ENCODE peak calls at places on chromosomes 7 and 10, in four cellular contexts. A, R, P and G are unnamed samples.

GRCh38 chr10:128185627-128186026 is 59.4 kb upstream of the MKI67 start:
- DNase-seq in A (no peak), R (no peak), P (no peak), G (no peak)

GRCh38 chr10:61964059-61964709 is 62.7 kb downstream of the ARID5B start:
- DNase-seq in A (no peak), R (no peak), P (no peak), G (no peak)

GRCh38 chr10:97095701-97096300 is 90.0 kb downstream of the SLIT1 start:
- DNase-seq in A (no peak), R (no peak), P (peak; percentile 11), G (no peak)

GRCh38 chr7:71484381-71484780 is 352.4 kb downstream of the GALNT17 start:
- DNase-seq in A (no peak), R (no peak), P (no peak), G (no peak)

GRCh38 chr7:47654672-47655340 is 72.9 kb upstream of the TNS3 start:
- DNase-seq in A (no peak), R (no peak), P (no peak), G (no peak)

GRCh38 chr7:38795596-38795995 is 113.4 kb downstream of the VPS41 start:
- DNase-seq in A (no peak), R (no peak), P (no peak), G (no peak)

GRCh38 chr7:147240468-147240867 is 1123.9 kb downstream of the CNTNAP2 start:
- DNase-seq in A (no peak), R (no peak), P (no peak), G (no peak)

GRCh38 chr10:85319150-85319549 is 990.8 kb downstream of the CCSER2 start:
- DNase-seq in A (no peak), R (no peak), P (no peak), G (no peak)

GRCh38 chr10:91603931-91604331 is 28.9 kb downstream of the PPP1R3C start:
- DNase-seq in A (no peak), R (no peak), P (peak; percentile 90), G (no peak)

GRCh38 chr7:14197280-14197679 is 207.8 kb upstream of the ETV1 start:
- DNase-seq in A (no peak), R (no peak), P (no peak), G (peak; percentile 60)

GRCh38 chr7:69738396-69738889 is 140.2 kb downstream of the AUTS2 start:
- DNase-seq in A (no peak), R (no peak), P (no peak), G (no peak)

GRCh38 chr7:151490706-151491105 is 29.0 kb downstream of the RHEB start:
- DNase-seq in A (no peak), R (no peak), P (no peak), G (no peak)

GRCh38 chr10:70321233-70321632 is 37.4 kb upstream of the NPFFR1 start:
- DNase-seq in A (no peak), R (no peak), P (no peak), G (no peak)
- H3K4me1 ChIP-seq in A (peaks cover 8% of the 10 kb centered on the region), R (no peaks in the 10 kb centered on the region), P (no peaks in the 10 kb centered on the region), G (peaks cover 3% of the 10 kb centered on the region)

GRCh38 chr10:112376578-112376855 is 2.6 kb downstream of the ACSL5 start:
- DNase-seq in A (no peak), R (no peak), P (no peak), G (no peak)

GRCh38 chr10:112370424-112370819 is 3.5 kb upstream of the ACSL5 start:
- DNase-seq in A (no peak), R (peak; percentile 3), P (no peak), G (no peak)

GRCh38 chr10:112374724-112375541 is 1.0 kb downstream of the ACSL5 start:
- DNase-seq in A (no peak), R (peak; percentile 35), P (no peak), G (no peak)

GRCh38 chr10:112375721-112376577 is 2.0 kb downstream of the ACSL5 start:
- DNase-seq in A (peak; percentile 71), R (peak; percentile 69), P (peak; percentile 45), G (peak; percentile 44)

GRCh38 chr10:112373912-112374338 is at the start of gene ACSL5:
- DNase-seq in A (no peak), R (peak; percentile 73), P (no peak), G (no peak)
- TF ChIP-seq POLR2A in A (peak; percentile 27), R (peak; percentile 81), P (no peak), G (no peak)

GRCh38 chr10:71840936-71841335 is 10.1 kb downstream of the PSAP start:
- DNase-seq in A (no peak), R (no peak), P (no peak), G (no peak)
- H3K4me1 ChIP-seq in A (peaks cover 85% of the 10 kb centered on the region), R (peaks cover 57% of the 10 kb centered on the region), P (peaks cover 20% of the 10 kb centered on the region), G (peaks cover 61% of the 10 kb centered on the region)

DNA sequence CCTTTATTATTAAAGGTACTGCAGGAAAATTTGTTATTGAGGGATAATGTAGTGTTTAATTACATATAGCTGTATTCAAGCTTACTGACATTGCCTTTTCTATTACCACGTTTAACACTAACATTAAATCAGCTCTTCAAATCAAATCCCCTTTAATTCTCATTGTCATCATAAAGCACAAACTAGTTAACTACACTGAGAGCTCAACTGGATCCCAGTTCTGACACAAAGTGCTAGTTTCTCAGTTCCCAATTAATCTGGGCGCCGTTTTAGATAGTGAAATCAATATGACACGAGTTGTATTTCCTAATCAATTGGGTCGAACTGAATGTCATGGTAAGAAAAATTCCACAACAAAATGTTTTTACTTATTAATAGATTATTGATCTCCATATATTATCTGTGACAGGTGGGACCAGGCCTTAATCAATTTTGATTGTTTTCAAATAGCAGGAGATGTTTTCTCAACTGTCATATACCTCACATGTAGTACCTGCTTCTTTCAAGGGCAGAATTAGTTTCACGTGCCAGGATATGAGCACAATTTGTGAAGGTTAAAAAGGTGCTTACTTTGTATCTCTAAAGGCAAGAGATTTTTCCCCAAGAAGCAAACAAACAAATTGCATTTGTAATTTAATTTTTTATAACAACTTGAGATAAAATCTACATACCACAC is 71.0 kb downstream of the AASS start:
- DNase-seq in A (no peak), R (no peak), P (no peak), G (no peak)
- TF ChIP-seq POLR2A in A (no peak), R (no peak), P (no peak), G (no peak)

DNA sequence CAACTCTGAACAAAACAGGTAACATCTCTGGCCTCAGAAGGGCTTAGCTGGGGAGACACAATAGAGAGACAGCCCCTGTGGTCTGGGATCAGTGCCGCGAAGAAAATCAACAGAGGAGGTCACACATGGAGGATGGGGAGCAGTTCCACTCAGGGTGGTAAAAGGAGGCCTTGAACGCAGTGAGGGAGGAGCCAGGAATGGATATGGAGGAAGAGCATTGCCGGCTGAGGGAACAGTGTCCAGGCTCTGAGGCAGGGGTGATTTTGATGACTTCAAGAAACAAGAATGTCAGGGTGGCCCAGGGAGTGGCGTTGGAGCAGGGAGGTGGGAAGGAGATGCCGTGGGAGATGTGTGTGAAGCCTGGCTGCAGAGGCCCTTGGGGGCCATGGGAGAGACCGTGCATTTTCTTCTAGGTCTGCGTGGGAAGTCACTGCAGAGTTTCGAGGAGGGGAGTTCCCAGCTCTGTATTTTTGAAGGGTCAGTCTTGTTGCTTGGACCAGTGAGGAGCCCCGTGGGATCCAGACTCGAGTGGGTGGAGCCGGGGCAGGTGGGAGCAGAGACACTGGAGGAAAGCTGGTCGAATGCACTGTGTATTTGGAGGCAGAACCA is 35.7 kb upstream of the SH2D4B start:
- DNase-seq in A (no peak), R (no peak), P (no peak), G (no peak)
- H3K4me1 ChIP-seq in A (peaks cover 74% of the 10 kb centered on the region), R (peaks cover 64% of the 10 kb centered on the region), P (peaks cover 96% of the 10 kb centered on the region), G (peaks cover 77% of the 10 kb centered on the region)

GRCh38 chr10:50807851-50808776 is 68.4 kb downstream of the ASAH2B start:
- DNase-seq in A (no peak), R (no peak), P (no peak), G (no peak)

GRCh38 chr10:50809596-50809995 is 69.9 kb downstream of the ASAH2B start:
- DNase-seq in A (no peak), R (no peak), P (no peak), G (no peak)

GRCh38 chr10:50805981-50806622 is 66.4 kb downstream of the ASAH2B start:
- DNase-seq in A (no peak), R (no peak), P (no peak), G (no peak)
- TF ChIP-seq POLR2A in A (no peak), R (no peak), P (no peak), G (no peak)

GRCh38 chr7:2106506-2106905 is 126.2 kb downstream of the MAD1L1 start:
- DNase-seq in A (no peak), R (no peak), P (no peak), G (no peak)

GRCh38 chr7:2105280-2105679 is 127.5 kb downstream of the MAD1L1 start:
- DNase-seq in A (no peak), R (no peak), P (no peak), G (no peak)

GRCh38 chr7:2106920-2107319 is 125.8 kb downstream of the MAD1L1 start:
- DNase-seq in A (no peak), R (no peak), P (peak; percentile 38), G (no peak)

GRCh38 chr7:2104716-2105115 is 128.0 kb downstream of the MAD1L1 start:
- DNase-seq in A (no peak), R (no peak), P (no peak), G (no peak)

DNA sequence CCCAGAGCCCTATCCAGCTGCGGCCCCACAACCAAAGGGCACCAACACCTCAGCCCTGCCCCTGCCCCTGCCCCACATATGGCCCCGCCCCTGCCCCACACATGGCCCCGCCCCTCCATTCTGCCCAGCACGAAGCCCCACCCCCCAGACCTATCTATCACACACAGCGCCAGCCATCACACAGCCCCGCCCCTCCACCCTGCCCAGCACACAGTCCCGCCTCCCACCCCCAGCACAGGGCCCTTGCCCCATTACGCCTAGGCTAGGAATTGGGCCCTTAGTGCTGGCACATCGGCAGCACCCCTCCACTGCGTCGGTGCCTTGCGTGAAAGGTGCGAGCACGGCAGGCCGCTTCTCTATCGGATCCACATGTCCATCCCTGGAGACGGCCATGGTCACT is 126.8 kb downstream of the MAD1L1 start:
- DNase-seq in A (no peak), R (no peak), P (no peak), G (no peak)
- H3K4me1 ChIP-seq in A (peaks cover 40% of the 10 kb centered on the region), R (peaks cover 15% of the 10 kb centered on the region), P (peaks cover 25% of the 10 kb centered on the region), G (peaks cover 21% of the 10 kb centered on the region)

DNA sequence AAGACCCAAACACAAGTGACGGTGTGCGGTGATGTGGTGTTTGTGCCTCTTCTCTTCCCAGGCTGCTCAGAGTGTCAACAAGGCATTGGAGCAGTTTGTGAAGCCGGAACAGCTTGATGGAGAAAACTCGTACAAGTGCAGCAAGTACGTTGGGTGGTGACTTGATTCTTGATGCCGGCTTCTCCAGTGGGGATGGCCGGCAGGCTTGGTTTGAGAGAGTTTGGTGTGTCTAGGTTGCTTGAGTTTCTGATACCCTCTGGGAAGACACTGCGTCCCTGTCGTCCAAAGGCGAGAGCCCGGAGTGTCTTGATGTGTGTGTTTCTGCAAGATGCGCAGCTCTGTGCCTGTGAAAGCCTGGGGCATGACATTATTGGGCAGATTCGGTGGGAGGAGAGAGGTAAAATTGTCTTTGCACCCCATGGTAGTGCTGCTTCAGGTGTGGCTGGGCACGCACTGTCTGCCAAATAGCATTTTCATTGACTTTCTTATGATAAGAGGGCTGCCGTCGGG is 111.8 kb downstream of the ANKRD61 start:
- DNase-seq in A (no peak), R (no peak), P (no peak), G (peak; percentile 13)
- TF ChIP-seq POLR2A in A (no peak), R (no peak), P (no peak), G (no peak)

DNA sequence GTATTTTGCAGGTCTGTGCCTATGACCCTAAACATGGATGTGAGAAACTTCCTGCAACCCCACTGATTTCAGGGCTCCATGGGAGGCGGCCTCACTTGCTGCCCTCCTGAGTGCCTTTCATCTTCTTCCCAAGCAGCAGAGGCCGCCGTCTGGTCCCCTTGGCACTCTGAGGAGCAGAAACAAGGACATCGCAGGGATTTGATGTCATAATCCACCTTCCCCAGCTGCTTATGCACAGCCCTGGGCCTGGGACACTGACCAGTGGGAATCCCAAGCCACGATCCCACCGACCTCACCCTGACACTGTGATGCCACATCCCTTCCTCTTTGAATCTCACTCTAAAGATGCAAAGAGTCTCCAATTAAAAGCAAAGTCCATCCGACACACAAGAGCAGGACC is 7.7 kb downstream of the CAMK2G start:
- DNase-seq in A (no peak), R (no peak), P (no peak), G (no peak)
- H3K4me1 ChIP-seq in A (peaks cover 99% of the 10 kb centered on the region), R (peaks cover 58% of the 10 kb centered on the region), P (peaks cover 14% of the 10 kb centered on the region), G (no peaks in the 10 kb centered on the region)